ENCODE peak calls at places on chromosomes 6 and 20, in five cellular contexts. N is CD8-positive, alpha-beta T cell; V is GM06990; H is fibroblast of mammary gland; Y is A549. J is an unnamed sample.

GRCh38 chr20:12660918-12661317 is 347.9 kb upstream of the SPTLC3 start:
- DNase-seq in H (no peak), V (no peak), N (no peak), Y (no peak), J (no peak)

GRCh38 chr6:108945686-108946158 is 97.5 kb downstream of the ARMC2 start:
- DNase-seq in N (no peak), Y (no peak), V (no peak), H (peak), J (no peak)

GRCh38 chr6:150078788-150079187 is 9.9 kb upstream of the ULBP3 start:
- DNase-seq in Y (no peak), H (no peak), V (no peak), N (no peak), J (no peak)

GRCh38 chr6:38054526-38054925 is 235.0 kb downstream of the ZFAND3 start:
- DNase-seq in V (no peak), N (no peak), Y (no peak), H (no peak), J (no peak)

GRCh38 chr20:63941282-63942060 is 14.7 kb downstream of the UCKL1 start:
- DNase-seq in V (peak), H (peak), Y (no peak), N (peak), J (no peak)

GRCh38 chr20:2312876-2313275 is 17.1 kb downstream of the TGM3 start:
- DNase-seq in V (no peak), N (no peak), Y (no peak), H (no peak), J (no peak)

GRCh38 chr20:2986466-2986865 is 57.0 kb upstream of the GNRH2 start:
- DNase-seq in V (no peak), H (peak), N (no peak), Y (no peak), J (peak)

GRCh38 chr6:91631227-91631626 is 1044.4 kb upstream of the MAP3K7 start:
- DNase-seq in V (no peak), Y (no peak), H (no peak), N (no peak), J (no peak)

GRCh38 chr6:28161410-28162079 is 19.9 kb downstream of the ZKSCAN8 start:
- DNase-seq in H (peak), N (peak), Y (peak), V (peak), J (no peak)

GRCh38 chr6:81981812-81982211 is 229.3 kb upstream of the TENT5A start:
- DNase-seq in Y (no peak), V (no peak), H (peak), N (no peak), J (no peak)

GRCh38 chr6:52124126-52125121 is 37.0 kb upstream of the PKHD1 start:
- DNase-seq in H (no peak), N (no peak), V (no peak), Y (no peak), J (peak)

GRCh38 chr6:7390218-7390878 is 740 bp downstream of the RIOK1 start:
- DNase-seq in H (no peak), V (no peak), Y (no peak), N (no peak), J (no peak)

GRCh38 chr6:143616741-143617140 is 61.0 kb upstream of the PHACTR2 start:
- DNase-seq in Y (no peak), V (no peak), H (no peak), N (no peak), J (no peak)

GRCh38 chr6:14658909-14659561 is 541.5 kb downstream of the CD83 start:
- DNase-seq in H (peak), V (no peak), Y (no peak), N (no peak), J (no peak)

GRCh38 chr6:164838068-164838615 is 471.3 kb downstream of the C6orf118 start:
- DNase-seq in N (no peak), Y (no peak), H (no peak), V (no peak), J (no peak)

GRCh38 chr20:63320041-63320511 is 27.1 kb downstream of the COL20A1 start:
- DNase-seq in N (no peak), Y (no peak), H (no peak), V (no peak), J (no peak)

GRCh38 chr6:85459224-85459901 is 9.5 kb downstream of the NT5E start:
- DNase-seq in V (no peak), N (no peak), Y (no peak), H (peak), J (no peak)

GRCh38 chr20:9884061-9884460 is 45.2 kb upstream of the PAK5 start:
- DNase-seq in N (no peak), Y (no peak), V (no peak), H (no peak), J (no peak)

GRCh38 chr20:10337291-10337690 is 96.7 kb downstream of the MKKS start:
- DNase-seq in Y (no peak), V (no peak), N (no peak), H (peak), J (no peak)

GRCh38 chr20:6768228-6769185 is 1.0 kb downstream of the BMP2 start:
- DNase-seq in V (peak), Y (no peak), N (no peak), H (no peak), J (no peak)

GRCh38 chr6:89357390-89357789 is 4.9 kb upstream of the UBE2J1 start:
- DNase-seq in Y (no peak), V (peak), N (no peak), H (no peak), J (no peak)

GRCh38 chr6:71364910-71365542 is 76.4 kb downstream of the OGFRL1 start:
- DNase-seq in N (no peak), V (no peak), Y (no peak), H (no peak), J (no peak)

GRCh38 chr20:4120921-4121321 is 105.6 kb upstream of the RNF24 start:
- DNase-seq in N (no peak), H (no peak), V (no peak), Y (no peak), J (no peak)

GRCh38 chr20:36482044-36482473 is 59.3 kb upstream of the MYL9 start:
- DNase-seq in V (no peak), H (no peak), N (no peak), Y (no peak), J (no peak)

GRCh38 chr6:36873612-36874011 is 991 bp downstream of the PPIL1 start:
- DNase-seq in Y (peak), V (no peak), H (no peak), N (no peak), J (no peak)

GRCh38 chr6:36873115-36873514 is 1.5 kb downstream of the PPIL1 start:
- DNase-seq in N (no peak), V (no peak), Y (no peak), H (no peak), J (no peak)

GRCh38 chr6:36874016-36874442 is 574 bp downstream of the PPIL1 start:
- DNase-seq in V (no peak), H (peak), N (no peak), Y (peak), J (no peak)

GRCh38 chr6:36875250-36875633 is 639 bp upstream of the PPIL1 start:
- DNase-seq in N (no peak), V (no peak), Y (no peak), H (no peak), J (no peak)

DNA sequence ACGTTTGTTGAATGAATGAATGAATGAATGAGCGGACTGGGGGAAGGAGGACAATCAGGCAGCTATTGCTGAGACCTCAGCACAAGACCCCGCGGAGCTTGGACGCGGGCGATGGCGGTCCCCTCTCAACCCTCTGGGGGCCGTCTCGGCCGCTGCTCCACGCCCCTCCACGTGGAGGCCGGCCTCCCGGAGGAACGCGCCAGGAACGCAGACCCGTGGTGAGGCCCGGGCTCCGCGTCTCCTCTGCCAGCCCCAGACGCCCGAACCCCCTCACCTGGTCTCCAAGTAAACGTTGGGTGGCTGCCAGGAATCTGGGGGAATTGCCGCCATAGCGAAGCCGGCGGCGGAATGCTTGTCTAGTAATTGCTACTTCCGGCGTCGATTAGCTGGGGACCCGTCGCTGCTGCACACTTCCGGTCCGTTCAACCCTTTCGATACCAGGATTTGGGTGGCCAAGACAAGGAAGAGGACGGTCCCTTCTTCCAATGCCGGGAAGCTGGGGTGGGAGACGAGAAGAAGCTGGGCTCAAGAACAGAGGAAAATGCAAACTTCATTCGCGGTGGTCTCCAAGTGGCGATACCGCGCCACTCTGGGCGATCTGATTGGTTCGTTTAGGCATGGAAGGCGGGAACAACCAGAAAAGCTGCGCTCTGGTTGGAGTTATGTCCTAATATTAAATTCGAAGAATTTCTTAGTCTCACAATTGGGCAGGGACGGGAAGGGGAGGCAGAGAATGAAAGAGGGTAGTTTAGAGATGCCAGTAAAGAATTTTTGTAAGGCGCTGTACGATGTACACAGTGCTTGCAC is at the start of gene PPIL1:
- DNase-seq in N (peak), V (peak), H (peak), Y (peak), J (peak)
- TF ChIP-seq CTCF in N (no peak), V (no peak), H (no peak), Y (no peak), J (no peak)

GRCh38 chr6:79431469-79431868 is 105.8 kb downstream of the LCA5 start:
- DNase-seq in Y (peak), N (no peak), V (no peak), H (no peak), J (no peak)
- TF ChIP-seq CTCF in Y (no peak), N (no peak), V (peak), H (peak), J (peak)

GRCh38 chr6:157217198-157217893 is 106.0 kb downstream of the TMEM242 start:
- DNase-seq in V (no peak), N (no peak), H (no peak), Y (no peak), J (no peak)
- TF ChIP-seq CTCF in V (no peak), N (no peak), H (no peak), Y (no peak), J (no peak)

DNA sequence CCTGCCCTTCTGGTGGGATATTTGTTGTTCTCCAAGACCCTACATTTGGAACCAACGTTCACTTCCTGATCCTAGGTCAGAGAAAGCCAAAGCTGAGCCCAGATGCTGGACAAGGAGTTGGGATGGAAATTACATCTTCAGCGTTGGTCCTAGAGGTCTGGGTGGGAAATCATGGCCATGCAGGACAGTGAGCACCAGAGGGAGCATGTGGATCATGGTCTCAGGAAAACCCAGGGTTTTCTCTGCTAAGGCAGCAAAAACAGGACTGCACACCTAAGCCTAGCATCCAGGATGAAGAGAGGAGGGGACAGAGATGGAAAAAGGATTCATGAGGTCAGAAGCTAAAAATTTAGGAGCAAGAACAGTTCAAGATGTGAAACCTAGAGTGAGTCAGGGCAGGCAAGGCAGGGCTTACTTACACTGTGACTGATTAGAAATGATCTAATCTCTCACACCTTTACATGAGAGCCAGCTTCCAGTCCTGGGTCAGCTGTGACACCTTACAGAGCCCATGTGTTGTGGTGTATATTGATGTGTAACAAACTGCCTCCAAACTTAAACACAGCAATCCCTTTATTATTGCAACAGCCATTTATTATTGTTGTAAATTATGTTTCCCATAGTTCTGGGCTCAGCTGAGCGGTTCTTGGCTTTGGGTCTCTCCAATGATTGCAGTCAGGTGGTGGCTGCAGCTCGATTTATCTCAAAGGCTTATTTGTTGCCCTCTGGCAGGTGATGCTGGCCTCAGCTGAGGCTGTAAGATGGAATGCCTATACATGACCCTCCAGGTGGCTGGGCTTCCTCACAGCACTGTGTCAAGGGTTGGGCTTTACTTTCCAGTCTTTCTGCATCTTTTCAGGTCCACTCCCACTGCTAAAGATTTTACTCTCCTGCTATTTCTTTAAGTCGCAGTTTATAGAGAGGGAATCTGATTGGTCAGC is 6.5 kb downstream of the C20orf202 start:
- DNase-seq in V (no peak), Y (no peak), H (peak), N (no peak), J (no peak)
- TF ChIP-seq CTCF in V (no peak), Y (peak), H (peak), N (no peak), J (peak)

GRCh38 chr6:47419621-47420020 is 58.0 kb upstream of the CD2AP start:
- DNase-seq in Y (no peak), H (no peak), N (no peak), V (no peak), J (peak)

GRCh38 chr6:47413752-47414516 is 63.7 kb upstream of the CD2AP start:
- DNase-seq in H (peak), N (peak), Y (no peak), V (peak), J (no peak)

GRCh38 chr6:47416396-47417345 is 60.9 kb upstream of the CD2AP start:
- DNase-seq in V (no peak), Y (no peak), N (no peak), H (no peak), J (no peak)

DNA sequence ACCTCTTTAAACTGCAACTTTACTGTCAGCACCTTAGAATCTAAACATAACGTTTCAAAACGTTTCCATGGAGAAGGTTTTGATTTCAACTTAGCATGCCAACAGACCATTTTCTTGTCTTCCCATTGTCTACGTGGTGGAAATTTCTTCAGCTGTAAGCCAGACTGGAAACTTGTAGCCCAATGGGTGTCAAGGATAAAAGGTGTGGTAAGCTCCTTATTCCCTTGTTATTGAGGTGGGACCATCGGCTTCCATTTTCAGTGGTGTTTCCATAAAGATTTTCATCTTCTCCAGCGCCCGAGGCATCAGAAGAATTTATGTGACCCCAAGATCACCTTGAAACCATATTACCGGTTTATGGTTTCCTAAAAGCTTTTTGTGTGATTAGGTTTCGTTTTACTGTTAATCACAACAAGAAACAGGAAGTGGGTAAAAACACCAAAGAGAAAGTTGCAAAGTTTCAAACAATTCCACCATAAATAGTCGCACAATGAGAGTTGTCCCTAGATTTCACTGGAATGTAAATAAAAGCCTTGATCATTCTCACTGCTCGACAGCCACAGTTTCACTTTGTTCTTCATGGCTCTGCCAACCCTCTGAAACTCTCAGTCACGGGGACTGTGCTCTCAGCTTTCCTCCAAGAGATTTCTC is 62.9 kb upstream of the CD2AP start:
- DNase-seq in H (peak), V (peak), N (peak), Y (no peak), J (no peak)
- TF ChIP-seq CTCF in H (no peak), V (no peak), N (no peak), Y (no peak), J (no peak)

GRCh38 chr6:36914227-36914794 is 28.6 kb downstream of the C6orf89 start:
- DNase-seq in Y (peak), V (no peak), H (peak), N (no peak), J (peak)
- TF ChIP-seq CTCF in Y (peak), V (no peak), H (peak), N (no peak), J (peak)

GRCh38 chr20:40494238-40494637 is 194.8 kb downstream of the MAFB start:
- DNase-seq in N (no peak), V (no peak), H (no peak), Y (no peak), J (no peak)
- TF ChIP-seq CTCF in N (no peak), V (no peak), H (no peak), Y (no peak), J (no peak)

GRCh38 chr6:153043719-153044118 is 41.2 kb upstream of the MTRF1L start:
- DNase-seq in H (no peak), Y (no peak), N (no peak), V (no peak), J (no peak)
- TF ChIP-seq CTCF in H (no peak), Y (no peak), N (no peak), V (no peak), J (no peak)

GRCh38 chr6:31655349-31656237 is at the start of gene APOM:
- DNase-seq in H (no peak), V (no peak), N (no peak), Y (no peak), J (peak)

GRCh38 chr6:31654574-31655348 is 933 bp upstream of the APOM start:
- DNase-seq in Y (no peak), N (no peak), V (no peak), H (no peak), J (no peak)

GRCh38 chr6:31657406-31658157 is 1.9 kb downstream of the APOM start:
- DNase-seq in N (no peak), H (no peak), Y (no peak), V (no peak), J (no peak)

GRCh38 chr6:31651602-31652191 is 764 bp downstream of the BAG6 start:
- DNase-seq in V (no peak), H (peak), N (no peak), Y (peak), J (no peak)

DNA sequence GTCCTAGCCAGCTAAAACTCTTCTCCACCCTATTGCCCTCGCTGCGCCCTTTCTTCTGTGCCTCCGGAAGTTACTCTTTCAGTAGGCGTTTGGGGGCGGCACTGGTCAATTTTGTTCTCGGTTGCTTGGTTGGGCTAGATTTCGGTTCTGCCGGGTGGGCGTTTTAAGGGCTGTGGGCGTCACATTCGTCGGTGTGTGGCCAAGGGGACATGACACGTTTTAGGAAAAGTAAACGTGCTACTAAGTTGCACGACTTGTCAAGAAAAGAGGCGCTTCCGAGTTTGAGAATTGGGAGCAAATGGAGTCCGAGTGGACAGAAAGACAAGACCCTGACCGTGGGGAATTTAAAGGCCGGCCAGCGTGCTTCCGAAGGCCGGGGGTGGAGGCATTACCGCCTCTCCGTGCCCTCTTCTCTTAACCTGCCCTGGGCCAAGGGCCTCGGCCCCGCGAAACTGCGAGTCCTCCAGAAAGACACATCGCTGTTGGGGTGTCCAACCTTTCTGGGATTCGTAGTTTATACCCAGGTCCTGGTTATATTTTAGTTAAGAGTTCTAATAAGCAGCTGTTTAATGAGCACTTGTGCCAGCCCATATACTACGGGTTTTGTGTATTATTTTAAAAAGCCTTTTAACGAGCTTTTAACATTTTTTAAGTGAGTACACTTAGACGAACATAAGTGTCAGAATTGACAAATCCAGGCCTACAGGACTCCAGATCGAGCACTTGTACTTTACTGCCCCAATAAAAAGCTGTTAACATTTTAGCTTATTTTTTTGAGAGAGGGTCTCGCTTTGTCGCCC is 664 bp upstream of the BAG6 start:
- DNase-seq in N (no peak), Y (peak), V (no peak), H (no peak), J (peak)
- TF ChIP-seq CTCF in N (no peak), Y (no peak), V (peak), H (no peak), J (no peak)

GRCh38 chr20:46939031-46939430 is 44.4 kb downstream of the EYA2 start:
- DNase-seq in Y (peak), N (no peak), V (no peak), H (peak), J (no peak)
- TF ChIP-seq CTCF in Y (no peak), N (no peak), V (peak), H (peak), J (peak)

J was measured in epithelial cell of proximal tubule.